ENCODE peak calls at places on chromosomes 2 and 18, in ten cellular contexts. One of them, this sample, is unnamed.

GRCh38 chr18:59646228-59646945 is 50.8 kb downstream of the CCBE1 start:
- DNase-seq in right lobe of liver: no peak
- DNase-seq in endothelial cell: no peak
- DNase-seq in OCI-LY7: no peak
- DNase-seq in AG09319: no peak
- DNase-seq in neural progenitor cell: no peak
- DNase-seq in fibroblast of lung: peak; percentile 31
- DNase-seq in ascending aorta: no peak
- DNase-seq in A549: no peak
- DNase-seq in tibial nerve: no peak
- DNase-seq in this sample: no peak

GRCh38 chr2:143321994-143322393 is 192.8 kb downstream of the ARHGAP15 start:
- DNase-seq in neural progenitor cell: no peak
- DNase-seq in AG09319: no peak
- DNase-seq in endothelial cell: no peak
- DNase-seq in tibial nerve: no peak
- DNase-seq in right lobe of liver: no peak
- DNase-seq in ascending aorta: no peak
- DNase-seq in fibroblast of lung: no peak
- DNase-seq in OCI-LY7: no peak
- DNase-seq in A549: no peak
- DNase-seq in this sample: peak; percentile 49

GRCh38 chr18:55384551-55385275 is 203.3 kb downstream of the TCF4 start:
- DNase-seq in fibroblast of lung: peak; percentile 62
- DNase-seq in ascending aorta: no peak
- DNase-seq in A549: no peak
- DNase-seq in OCI-LY7: peak; percentile 31
- DNase-seq in AG09319: no peak
- DNase-seq in endothelial cell: peak; percentile 64
- DNase-seq in tibial nerve: no peak
- DNase-seq in neural progenitor cell: peak; percentile 68
- DNase-seq in right lobe of liver: no peak
- DNase-seq in this sample: peak; percentile 62

GRCh38 chr2:230714122-230714453 is 1.4 kb downstream of the CAB39 start:
- DNase-seq in tibial nerve: no peak
- DNase-seq in A549: peak; percentile 30
- DNase-seq in AG09319: no peak
- DNase-seq in fibroblast of lung: peak; percentile 84
- DNase-seq in neural progenitor cell: peak; percentile 29
- DNase-seq in ascending aorta: no peak
- DNase-seq in right lobe of liver: no peak
- DNase-seq in OCI-LY7: peak; percentile 59
- DNase-seq in endothelial cell: peak; percentile 10
- DNase-seq in this sample: peak; percentile 84

GRCh38 chr2:105394951-105395611 is 3.8 kb downstream of the FHL2 start:
- DNase-seq in tibial nerve: no peak
- DNase-seq in endothelial cell: no peak
- DNase-seq in OCI-LY7: no peak
- DNase-seq in fibroblast of lung: no peak
- DNase-seq in AG09319: no peak
- DNase-seq in ascending aorta: peak; percentile 49
- DNase-seq in A549: no peak
- DNase-seq in right lobe of liver: no peak
- DNase-seq in neural progenitor cell: no peak
- DNase-seq in this sample: no peak

GRCh38 chr2:122341007-122341406 is 585.6 kb downstream of the TSN start:
- DNase-seq in right lobe of liver: no peak
- DNase-seq in fibroblast of lung: no peak
- DNase-seq in neural progenitor cell: no peak
- DNase-seq in AG09319: no peak
- DNase-seq in tibial nerve: no peak
- DNase-seq in ascending aorta: no peak
- DNase-seq in OCI-LY7: no peak
- DNase-seq in A549: no peak
- DNase-seq in endothelial cell: no peak
- DNase-seq in this sample: peak; percentile 32

GRCh38 chr2:204255068-204255467 is 290.2 kb upstream of the PARD3B start:
- DNase-seq in A549: no peak
- DNase-seq in ascending aorta: no peak
- DNase-seq in neural progenitor cell: no peak
- DNase-seq in AG09319: no peak
- DNase-seq in right lobe of liver: no peak
- DNase-seq in endothelial cell: no peak
- DNase-seq in fibroblast of lung: no peak
- DNase-seq in tibial nerve: no peak
- DNase-seq in OCI-LY7: no peak
- DNase-seq in this sample: no peak

GRCh38 chr18:68085251-68085650 is 568.7 kb upstream of the DSEL start:
- DNase-seq in right lobe of liver: no peak
- DNase-seq in neural progenitor cell: no peak
- DNase-seq in A549: no peak
- DNase-seq in tibial nerve: no peak
- DNase-seq in ascending aorta: no peak
- DNase-seq in OCI-LY7: no peak
- DNase-seq in AG09319: no peak
- DNase-seq in fibroblast of lung: no peak
- DNase-seq in endothelial cell: no peak
- DNase-seq in this sample: no peak

GRCh38 chr18:70232251-70232650 is 26.8 kb upstream of the RTTN start:
- DNase-seq in endothelial cell: no peak
- DNase-seq in right lobe of liver: no peak
- DNase-seq in OCI-LY7: no peak
- DNase-seq in tibial nerve: no peak
- DNase-seq in A549: no peak
- DNase-seq in neural progenitor cell: no peak
- DNase-seq in AG09319: no peak
- DNase-seq in fibroblast of lung: no peak
- DNase-seq in ascending aorta: no peak
- DNase-seq in this sample: no peak

GRCh38 chr2:44168684-44169154 is at the start of gene PPM1B:
- DNase-seq in A549: no peak
- DNase-seq in right lobe of liver: no peak
- DNase-seq in ascending aorta: peak; percentile 100
- DNase-seq in AG09319: no peak
- DNase-seq in OCI-LY7: no peak
- DNase-seq in endothelial cell: peak; percentile 98
- DNase-seq in fibroblast of lung: no peak
- DNase-seq in neural progenitor cell: no peak
- DNase-seq in tibial nerve: no peak
- DNase-seq in this sample: no peak

GRCh38 chr18:74942319-74942910 is 266.5 kb downstream of the PTGR3 start:
- DNase-seq in OCI-LY7: no peak
- DNase-seq in AG09319: peak; percentile 18
- DNase-seq in A549: no peak
- DNase-seq in tibial nerve: no peak
- DNase-seq in neural progenitor cell: no peak
- DNase-seq in endothelial cell: no peak
- DNase-seq in right lobe of liver: no peak
- DNase-seq in fibroblast of lung: no peak
- DNase-seq in ascending aorta: no peak
- DNase-seq in this sample: no peak

GRCh38 chr18:48002933-48003365 is 72.5 kb upstream of the SMAD2 start:
- DNase-seq in fibroblast of lung: peak; percentile 33
- DNase-seq in ascending aorta: peak; percentile 91
- DNase-seq in right lobe of liver: no peak
- DNase-seq in OCI-LY7: no peak
- DNase-seq in tibial nerve: no peak
- DNase-seq in A549: peak; percentile 72
- DNase-seq in endothelial cell: no peak
- DNase-seq in AG09319: no peak
- DNase-seq in neural progenitor cell: no peak
- DNase-seq in this sample: peak; percentile 92

GRCh38 chr2:241273552-241273988 is 41.9 kb downstream of the HDLBP start:
- DNase-seq in right lobe of liver: no peak
- DNase-seq in AG09319: no peak
- DNase-seq in tibial nerve: no peak
- DNase-seq in fibroblast of lung: no peak
- DNase-seq in endothelial cell: no peak
- DNase-seq in A549: no peak
- DNase-seq in ascending aorta: no peak
- DNase-seq in OCI-LY7: no peak
- DNase-seq in neural progenitor cell: peak; percentile 4
- DNase-seq in this sample: no peak

GRCh38 chr2:83238111-83238510 is 1221.0 kb downstream of the SUCLG1 start:
- DNase-seq in tibial nerve: no peak
- DNase-seq in AG09319: no peak
- DNase-seq in A549: no peak
- DNase-seq in endothelial cell: no peak
- DNase-seq in neural progenitor cell: no peak
- DNase-seq in fibroblast of lung: no peak
- DNase-seq in ascending aorta: no peak
- DNase-seq in right lobe of liver: no peak
- DNase-seq in OCI-LY7: no peak
- DNase-seq in this sample: no peak

GRCh38 chr2:238504181-238504711 is 77.5 kb downstream of the ASB1 start:
- DNase-seq in tibial nerve: no peak
- DNase-seq in fibroblast of lung: no peak
- DNase-seq in neural progenitor cell: no peak
- DNase-seq in right lobe of liver: peak; percentile 38
- DNase-seq in OCI-LY7: no peak
- DNase-seq in A549: no peak
- DNase-seq in AG09319: no peak
- DNase-seq in endothelial cell: no peak
- DNase-seq in ascending aorta: peak; percentile 53
- DNase-seq in this sample: no peak

GRCh38 chr2:36411962-36412444 is 56.4 kb downstream of the CRIM1 start:
- DNase-seq in neural progenitor cell: peak; percentile 19
- DNase-seq in AG09319: no peak
- DNase-seq in OCI-LY7: no peak
- DNase-seq in tibial nerve: no peak
- DNase-seq in ascending aorta: no peak
- DNase-seq in A549: no peak
- DNase-seq in right lobe of liver: no peak
- DNase-seq in fibroblast of lung: no peak
- DNase-seq in endothelial cell: no peak
- DNase-seq in this sample: no peak

DNA sequence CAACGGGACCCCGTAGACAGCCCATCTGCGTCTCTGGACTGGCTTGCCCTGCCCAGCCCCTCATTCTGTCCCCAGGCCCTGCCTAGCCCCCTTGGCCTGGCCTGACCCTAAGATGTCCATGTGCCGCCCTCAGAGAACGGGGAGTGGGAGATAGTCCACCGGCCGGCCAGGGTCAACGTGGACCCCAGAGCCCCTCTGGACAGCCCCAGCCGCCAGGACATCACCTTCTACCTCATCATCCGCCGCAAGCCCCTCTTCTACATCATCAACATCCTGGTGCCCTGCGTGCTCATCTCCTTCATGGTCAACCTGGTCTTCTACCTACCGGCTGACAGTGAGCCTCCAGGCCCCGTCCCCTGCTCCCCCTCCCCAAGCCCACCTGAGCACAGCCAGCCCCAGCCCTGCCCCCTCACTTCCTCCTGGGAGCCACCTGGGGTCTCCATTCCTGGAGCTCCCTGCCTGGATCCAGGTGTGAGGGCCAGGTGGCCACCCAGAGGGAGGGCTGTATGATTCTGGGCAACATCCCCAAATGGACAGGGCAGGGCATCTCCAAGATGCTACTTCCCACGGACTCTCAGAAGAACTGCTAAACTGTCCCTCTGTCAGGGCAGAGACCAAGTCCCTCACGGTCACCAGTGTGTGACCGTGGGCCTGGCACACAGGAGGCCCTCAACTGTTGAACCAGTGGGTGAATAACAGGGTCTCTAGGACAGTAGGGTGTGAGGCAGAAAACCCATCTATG is 4.0 kb downstream of the CHRND start:
- DNase-seq in A549: no peak
- DNase-seq in fibroblast of lung: no peak
- DNase-seq in endothelial cell: no peak
- DNase-seq in tibial nerve: no peak
- DNase-seq in AG09319: no peak
- DNase-seq in neural progenitor cell: no peak
- DNase-seq in ascending aorta: no peak
- DNase-seq in right lobe of liver: no peak
- DNase-seq in OCI-LY7: no peak
- DNase-seq in this sample: no peak
- TF ChIP-seq CTCF in A549: no peak
- TF ChIP-seq CTCF in fibroblast of lung: no peak
- TF ChIP-seq CTCF in endothelial cell: no peak
- TF ChIP-seq CTCF in tibial nerve: no peak
- TF ChIP-seq CTCF in AG09319: no peak
- TF ChIP-seq CTCF in neural progenitor cell: no peak
- TF ChIP-seq CTCF in ascending aorta: no peak
- TF ChIP-seq CTCF in right lobe of liver: no peak
- TF ChIP-seq CTCF in OCI-LY7: no peak
- TF ChIP-seq CTCF in this sample: no peak

DNA sequence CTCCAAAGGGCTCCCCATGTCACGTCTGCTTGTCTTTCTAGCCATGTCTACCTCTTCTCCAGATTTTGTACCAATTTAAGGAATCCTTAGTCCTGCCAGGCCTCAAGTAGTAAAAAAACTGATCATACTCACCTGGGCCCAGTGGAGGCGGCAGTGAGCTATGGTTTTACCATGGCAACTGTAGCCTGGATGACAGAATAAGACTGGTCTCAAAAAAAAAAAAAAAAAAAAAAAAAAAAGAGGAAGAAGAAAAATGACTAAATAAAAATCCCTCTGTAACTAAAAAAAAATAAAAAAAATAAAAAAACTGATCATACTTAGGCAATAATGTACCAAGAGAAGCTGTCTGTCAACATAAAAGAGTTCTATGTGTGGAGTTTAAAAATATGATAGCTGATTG is 221.6 kb downstream of the NR4A2 start:
- DNase-seq in tibial nerve: no peak
- DNase-seq in right lobe of liver: no peak
- DNase-seq in OCI-LY7: peak; percentile 15
- DNase-seq in neural progenitor cell: peak; percentile 56
- DNase-seq in fibroblast of lung: no peak
- DNase-seq in endothelial cell: peak; percentile 51
- DNase-seq in A549: no peak
- DNase-seq in AG09319: no peak
- DNase-seq in ascending aorta: no peak
- DNase-seq in this sample: peak; percentile 46
- TF ChIP-seq CTCF in tibial nerve: no peak
- TF ChIP-seq CTCF in right lobe of liver: no peak
- TF ChIP-seq CTCF in OCI-LY7: peak; percentile 48
- TF ChIP-seq CTCF in neural progenitor cell: peak; percentile 45
- TF ChIP-seq CTCF in fibroblast of lung: no peak
- TF ChIP-seq CTCF in endothelial cell: no peak
- TF ChIP-seq CTCF in A549: no peak
- TF ChIP-seq CTCF in AG09319: no peak
- TF ChIP-seq CTCF in ascending aorta: no peak
- TF ChIP-seq CTCF in this sample: no peak

GRCh38 chr2:27409321-27410073 is at the start of gene PPM1G:
- DNase-seq in ascending aorta: peak; percentile 95
- DNase-seq in tibial nerve: peak; percentile 82
- DNase-seq in fibroblast of lung: peak; percentile 89
- DNase-seq in OCI-LY7: peak; percentile 97
- DNase-seq in A549: peak; percentile 87
- DNase-seq in endothelial cell: peak; percentile 97
- DNase-seq in neural progenitor cell: peak; percentile 98
- DNase-seq in AG09319: peak; percentile 72
- DNase-seq in right lobe of liver: peak; percentile 98
- DNase-seq in this sample: peak; percentile 91
- TF ChIP-seq CTCF in ascending aorta: no peak
- TF ChIP-seq CTCF in tibial nerve: no peak
- TF ChIP-seq CTCF in fibroblast of lung: no peak
- TF ChIP-seq CTCF in OCI-LY7: no peak
- TF ChIP-seq CTCF in A549: no peak
- TF ChIP-seq CTCF in endothelial cell: no peak
- TF ChIP-seq CTCF in neural progenitor cell: no peak
- TF ChIP-seq CTCF in AG09319: no peak
- TF ChIP-seq CTCF in right lobe of liver: no peak
- TF ChIP-seq CTCF in this sample: no peak

GRCh38 chr2:65033178-65033577 is 23.0 kb upstream of the CEP68 start:
- DNase-seq in tibial nerve: no peak
- DNase-seq in AG09319: no peak
- DNase-seq in A549: peak; percentile 29
- DNase-seq in ascending aorta: no peak
- DNase-seq in neural progenitor cell: no peak
- DNase-seq in endothelial cell: no peak
- DNase-seq in fibroblast of lung: peak; percentile 6
- DNase-seq in OCI-LY7: peak; percentile 68
- DNase-seq in right lobe of liver: no peak
- DNase-seq in this sample: peak; percentile 22
- TF ChIP-seq CTCF in tibial nerve: no peak
- TF ChIP-seq CTCF in AG09319: peak; percentile 16
- TF ChIP-seq CTCF in A549: peak; percentile 61
- TF ChIP-seq CTCF in ascending aorta: peak; percentile 4
- TF ChIP-seq CTCF in neural progenitor cell: peak; percentile 8
- TF ChIP-seq CTCF in endothelial cell: no peak
- TF ChIP-seq CTCF in fibroblast of lung: no peak
- TF ChIP-seq CTCF in OCI-LY7: peak; percentile 74
- TF ChIP-seq CTCF in right lobe of liver: peak; percentile 30
- TF ChIP-seq CTCF in this sample: peak; percentile 24